ENCODE peak calls at places on chromosomes 6 and 20, in eight cellular contexts. K is uterus, F is adrenal gland, L is spleen, I is A549, G is endothelial cell of umbilical vein, P is ovary, Y is esophagus squamous epithelium. W is an unnamed sample.

GRCh38 chr20:59004763-59005522 is 2.1 kb downstream of the CTSZ start:
- DNase-seq in F (peak), L (peak), Y (peak), P (no peak), K (no peak), G (peak), I (no peak), W (no peak)

GRCh38 chr20:19692685-19693119 is 65.4 kb upstream of the RIN2 start:
- DNase-seq in P (peak), I (peak), Y (no peak), K (peak), G (peak), L (peak), F (peak), W (peak)

GRCh38 chr20:17796096-17796563 is 96.4 kb downstream of the BANF2 start:
- DNase-seq in I (no peak), K (peak), G (peak), L (no peak), P (no peak), F (peak), Y (no peak), W (no peak)

GRCh38 chr6:43570876-43571441 is 4.9 kb downstream of the XPO5 start:
- DNase-seq in K (no peak), P (no peak), L (no peak), Y (no peak), G (no peak), I (no peak), F (no peak), W (no peak)

GRCh38 chr6:106579281-106579680 is 50.0 kb downstream of the RTN4IP1 start:
- DNase-seq in G (no peak), F (no peak), P (no peak), I (no peak), L (no peak), Y (no peak), K (no peak), W (no peak)

GRCh38 chr6:166624275-166624674 is 2.8 kb downstream of the RPS6KA2 start:
- DNase-seq in K (peak), F (no peak), L (no peak), G (peak), Y (no peak), I (no peak), P (no peak), W (no peak)

GRCh38 chr20:40860487-40860902 is 168.1 kb upstream of the TOP1 start:
- DNase-seq in Y (no peak), P (no peak), I (no peak), L (no peak), K (no peak), G (no peak), F (peak), W (no peak)

GRCh38 chr6:159828074-159828473 is 28.0 kb downstream of the PNLDC1 start:
- DNase-seq in L (no peak), Y (no peak), I (no peak), P (no peak), K (peak), G (no peak), F (no peak), W (no peak)

GRCh38 chr6:46642928-46643751 is 9.5 kb downstream of the CYP39A1 start:
- DNase-seq in L (no peak), K (no peak), P (no peak), Y (no peak), I (no peak), F (no peak), G (no peak), W (no peak)

DNA sequence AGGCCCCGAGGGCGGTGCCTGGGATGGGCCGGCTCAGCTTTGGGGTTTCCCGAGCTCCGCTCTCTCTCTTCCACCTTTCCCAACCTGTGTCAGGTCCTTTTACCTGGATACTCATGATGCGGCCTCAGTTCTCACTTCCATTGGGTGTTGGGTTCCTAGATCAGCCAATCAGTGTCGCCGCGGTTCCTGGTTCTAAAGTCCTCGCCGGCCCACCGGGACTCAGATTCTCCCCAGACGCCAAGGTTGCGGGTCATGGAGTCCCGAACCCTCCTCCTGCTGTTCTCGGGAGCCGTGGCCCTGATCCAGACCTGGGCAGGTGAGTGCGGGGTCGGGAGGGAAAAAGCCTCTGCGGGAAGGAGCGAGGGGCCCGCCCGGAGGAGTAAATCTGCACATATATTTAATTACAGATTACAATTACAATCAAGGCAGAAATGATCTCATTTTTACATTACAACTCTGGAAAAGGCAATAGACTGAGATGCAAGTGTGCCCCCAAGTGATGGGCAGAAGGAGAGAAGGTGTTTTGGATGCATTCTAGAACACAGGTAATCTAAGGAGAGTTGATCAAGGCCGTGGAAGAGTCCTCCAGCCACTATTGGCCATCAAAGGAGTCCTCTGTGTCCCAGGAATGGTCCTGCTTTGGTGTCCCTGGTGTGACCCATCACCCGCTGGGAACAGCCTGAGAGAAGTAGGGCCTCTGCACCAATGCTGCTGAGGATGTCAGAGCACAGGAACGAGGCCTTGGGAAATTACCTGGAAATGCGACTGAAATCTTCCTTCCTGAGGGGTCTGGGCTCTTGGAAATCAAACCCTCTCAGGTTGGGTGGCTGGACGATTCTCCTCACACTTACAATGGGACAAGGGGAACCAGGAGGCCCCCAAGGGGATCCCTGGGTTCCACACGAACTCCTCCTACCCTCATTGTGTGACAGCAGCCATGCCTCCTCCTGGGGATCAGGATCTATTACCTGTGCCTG is 34.7 kb upstream of the MICB start:
- DNase-seq in K (peak), I (peak), F (peak), G (peak), Y (peak), P (peak), L (peak), W (peak)
- TF ChIP-seq POLR2A in K (peak), I (no peak), F (peak), G (no peak), Y (no peak), P (peak), L (peak), W (no peak)

GRCh38 chr6:136500414-136500813 is 49.8 kb downstream of the MAP7 start:
- DNase-seq in K (no peak), Y (no peak), F (no peak), G (no peak), L (no peak), I (no peak), P (no peak), W (no peak)

GRCh38 chr6:136501514-136501913 is 48.7 kb downstream of the MAP7 start:
- DNase-seq in L (no peak), I (no peak), Y (no peak), P (no peak), F (no peak), G (no peak), K (no peak), W (no peak)

GRCh38 chr6:136502791-136503190 is 47.4 kb downstream of the MAP7 start:
- DNase-seq in Y (no peak), F (no peak), L (no peak), K (no peak), P (no peak), G (no peak), I (no peak), W (no peak)

GRCh38 chr6:136501081-136501480 is 49.1 kb downstream of the MAP7 start:
- DNase-seq in G (no peak), K (no peak), F (no peak), I (no peak), Y (no peak), P (no peak), L (no peak), W (no peak)

DNA sequence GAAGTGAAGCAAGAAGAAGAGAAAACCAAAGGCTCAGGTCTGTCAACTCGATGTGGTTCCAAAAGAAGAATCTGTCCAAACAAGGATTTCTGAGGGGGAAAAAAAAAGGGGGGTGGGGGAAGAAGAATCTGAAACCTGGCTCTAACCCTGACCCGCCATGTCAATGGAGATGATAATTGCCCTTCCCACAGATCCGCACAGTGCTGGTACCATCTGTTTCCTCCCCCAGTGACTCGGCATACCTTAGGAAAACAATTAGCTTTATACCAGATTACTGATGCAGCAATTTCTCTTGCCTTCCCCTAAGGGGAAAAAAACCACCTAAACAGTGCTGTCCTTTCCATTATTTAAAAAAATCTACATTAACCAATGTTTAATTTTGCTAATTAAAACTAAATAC is 46.9 kb downstream of the MAP7 start:
- DNase-seq in L (no peak), P (no peak), G (no peak), I (no peak), F (no peak), Y (no peak), K (no peak), W (no peak)
- TF ChIP-seq POLR2A in L (no peak), P (no peak), G (no peak), I (no peak), F (no peak), Y (no peak), K (no peak), W (no peak)

GRCh38 chr6:28266962-28267694 is at the start of gene ZSCAN26:
- DNase-seq in G (peak), F (peak), Y (no peak), P (peak), K (peak), L (peak), I (peak), W (peak)
- TF ChIP-seq POLR2A in G (peak), F (peak), Y (no peak), P (peak), K (peak), L (peak), I (peak), W (peak)

GRCh38 chr20:33667245-33668086 is 723 bp downstream of the ACTL10 start:
- DNase-seq in F (peak), G (peak), I (no peak), K (peak), L (peak), Y (no peak), P (peak), W (no peak)
- TF ChIP-seq POLR2A in F (no peak), G (no peak), I (no peak), K (no peak), L (no peak), Y (no peak), P (no peak), W (no peak)

GRCh38 chr6:165236326-165236725 is 73.1 kb downstream of the C6orf118 start:
- DNase-seq in I (no peak), F (no peak), G (no peak), L (no peak), Y (no peak), K (no peak), P (no peak), W (no peak)
- TF ChIP-seq POLR2A in I (no peak), F (no peak), G (no peak), L (no peak), Y (no peak), K (no peak), P (no peak), W (no peak)